ENCODE peak calls at places on chromosomes 12 and 14, in four cellular contexts. One of them, this sample, is unnamed.

GRCh38 chr14:86654558-86655184 is 1124.7 kb downstream of the FLRT2 start:
- DNase-seq in ovary: no peak
- DNase-seq in adrenal gland: peak; percentile 76
- DNase-seq in PC-3: peak; percentile 55
- DNase-seq in this sample: peak; percentile 0

GRCh38 chr14:104149617-104150141 is 11.3 kb downstream of the KIF26A start:
- DNase-seq in ovary: no peak
- DNase-seq in adrenal gland: peak; percentile 56
- DNase-seq in PC-3: no peak
- DNase-seq in this sample: no peak

GRCh38 chr14:104383931-104384775 is 195.4 kb upstream of the C14orf180 start:
- DNase-seq in ovary: peak; percentile 26
- DNase-seq in adrenal gland: no peak
- DNase-seq in PC-3: no peak
- DNase-seq in this sample: no peak

GRCh38 chr12:106773286-106773685 is 1.2 kb upstream of the RIC8B start:
- DNase-seq in ovary: peak; percentile 35
- DNase-seq in adrenal gland: no peak
- DNase-seq in PC-3: no peak
- DNase-seq in this sample: no peak

GRCh38 chr12:107584523-107584922 is 101.1 kb upstream of the PWP1 start:
- DNase-seq in ovary: no peak
- DNase-seq in adrenal gland: no peak
- DNase-seq in PC-3: no peak
- DNase-seq in this sample: no peak

GRCh38 chr12:16605666-16606116 is 271 bp downstream of the LMO3 start:
- DNase-seq in ovary: no peak
- DNase-seq in adrenal gland: no peak
- DNase-seq in PC-3: peak; percentile 12
- DNase-seq in this sample: no peak

GRCh38 chr14:102121567-102121966 is 18.1 kb upstream of the WDR20 start:
- DNase-seq in ovary: no peak
- DNase-seq in adrenal gland: no peak
- DNase-seq in PC-3: no peak
- DNase-seq in this sample: no peak

GRCh38 chr12:5428332-5429221 is 3.3 kb upstream of the NTF3 start:
- DNase-seq in ovary: no peak
- DNase-seq in adrenal gland: no peak
- DNase-seq in PC-3: peak; percentile 6
- DNase-seq in this sample: peak; percentile 56

GRCh38 chr12:26113853-26114719 is 10.8 kb downstream of the BHLHE41 start:
- DNase-seq in ovary: peak; percentile 98
- DNase-seq in adrenal gland: peak; percentile 95
- DNase-seq in PC-3: peak; percentile 94
- DNase-seq in this sample: peak; percentile 98

DNA sequence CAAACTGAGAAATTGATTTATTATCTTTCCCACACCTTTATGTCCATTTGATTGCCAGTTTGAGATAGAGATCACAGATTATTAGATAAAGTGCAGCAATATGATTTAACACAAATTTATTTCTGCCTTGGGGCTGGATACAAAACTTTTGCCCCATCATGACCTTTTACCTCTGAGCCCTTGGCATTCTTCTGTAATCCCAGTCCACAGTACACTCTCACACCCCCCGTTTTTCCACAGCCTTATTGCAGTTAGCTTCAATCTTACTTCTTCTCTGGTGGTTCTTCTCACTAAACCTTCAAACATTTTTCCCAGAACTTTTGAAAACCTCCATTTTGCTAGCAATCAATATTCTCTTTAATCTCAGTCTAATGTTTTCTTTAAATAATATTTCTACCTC is 186.9 kb upstream of the PDE3A start:
- DNase-seq in ovary: no peak
- DNase-seq in adrenal gland: no peak
- DNase-seq in PC-3: no peak
- DNase-seq in this sample: no peak
- H3K27me3 ChIP-seq in ovary: no peaks in the 10 kb centered on the region
- H3K27me3 ChIP-seq in adrenal gland: no peaks in the 10 kb centered on the region
- H3K27me3 ChIP-seq in PC-3: no peaks in the 10 kb centered on the region
- H3K27me3 ChIP-seq in this sample: no peaks in the 10 kb centered on the region

GRCh38 chr12:49298160-49298559 is 3.2 kb downstream of the PRPH start:
- DNase-seq in ovary: no peak
- DNase-seq in adrenal gland: no peak
- DNase-seq in PC-3: peak; percentile 44
- DNase-seq in this sample: peak; percentile 46
- H3K27me3 ChIP-seq in ovary: peaks cover 5% of the 10 kb centered on the region
- H3K27me3 ChIP-seq in adrenal gland: peaks cover 39% of the 10 kb centered on the region
- H3K27me3 ChIP-seq in PC-3: no peaks in the 10 kb centered on the region
- H3K27me3 ChIP-seq in this sample: peaks cover 9% of the 10 kb centered on the region

GRCh38 chr14:85527006-85527405 is 2.9 kb upstream of the FLRT2 start:
- DNase-seq in ovary: no peak
- DNase-seq in adrenal gland: no peak
- DNase-seq in PC-3: peak; percentile 15
- DNase-seq in this sample: no peak

GRCh38 chr14:85529803-85530574 is at the start of gene FLRT2:
- DNase-seq in ovary: peak; percentile 81
- DNase-seq in adrenal gland: peak; percentile 54
- DNase-seq in PC-3: no peak
- DNase-seq in this sample: no peak

GRCh38 chr14:85527458-85527857 is 2.5 kb upstream of the FLRT2 start:
- DNase-seq in ovary: no peak
- DNase-seq in adrenal gland: no peak
- DNase-seq in PC-3: peak; percentile 37
- DNase-seq in this sample: no peak

GRCh38 chr14:85528882-85529585 is 910 bp upstream of the FLRT2 start:
- DNase-seq in ovary: peak; percentile 29
- DNase-seq in adrenal gland: no peak
- DNase-seq in PC-3: peak; percentile 29
- DNase-seq in this sample: no peak

DNA sequence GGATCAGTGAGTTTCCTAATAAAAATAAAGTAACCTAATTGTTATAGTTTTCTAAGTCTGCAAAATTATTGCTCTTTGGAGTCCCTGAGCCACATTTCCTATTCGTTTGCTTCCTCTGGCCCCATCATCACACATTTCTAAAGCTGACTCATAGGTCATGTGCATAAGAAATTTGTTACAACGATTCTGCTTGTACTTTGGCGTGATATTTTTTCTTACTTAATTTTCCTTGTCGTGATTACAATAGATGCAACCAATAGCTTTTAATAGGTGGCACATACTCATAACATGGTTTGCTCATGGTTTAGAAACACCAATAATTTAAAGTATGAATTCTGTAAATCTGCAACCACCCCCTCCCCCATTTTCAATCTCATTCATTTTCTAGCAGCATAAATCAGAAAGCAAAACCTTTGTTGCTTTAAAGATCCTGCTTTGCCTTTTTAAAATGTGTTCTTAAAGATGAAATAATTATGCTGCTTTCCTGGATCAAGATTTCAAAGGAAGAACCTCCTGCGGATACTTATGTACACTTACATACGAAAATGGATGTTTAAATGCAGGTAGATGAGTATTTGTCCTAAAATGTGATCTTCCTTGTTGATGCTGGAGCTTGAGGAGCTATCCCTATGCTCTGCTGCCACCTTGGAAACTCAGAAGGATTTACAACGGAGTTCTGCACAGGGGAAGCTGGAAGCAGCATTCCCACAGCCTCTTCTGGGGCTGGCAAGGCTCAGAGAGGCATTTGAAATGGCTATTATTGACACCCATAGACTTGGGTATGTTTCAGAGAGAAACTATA is 1.7 kb upstream of the FLRT2 start:
- DNase-seq in ovary: peak; percentile 31
- DNase-seq in adrenal gland: peak; percentile 50
- DNase-seq in PC-3: peak; percentile 50
- DNase-seq in this sample: no peak
- H3K27me3 ChIP-seq in ovary: no peaks in the 10 kb centered on the region
- H3K27me3 ChIP-seq in adrenal gland: peaks cover 5% of the 10 kb centered on the region
- H3K27me3 ChIP-seq in PC-3: peaks cover 3% of the 10 kb centered on the region
- H3K27me3 ChIP-seq in this sample: peaks cover 3% of the 10 kb centered on the region

GRCh38 chr12:57476993-57477709 is 2.5 kb downstream of the ARHGAP9 start:
- DNase-seq in ovary: no peak
- DNase-seq in adrenal gland: no peak
- DNase-seq in PC-3: no peak
- DNase-seq in this sample: no peak
- H3K27me3 ChIP-seq in ovary: no peaks in the 10 kb centered on the region
- H3K27me3 ChIP-seq in adrenal gland: peaks cover 26% of the 10 kb centered on the region
- H3K27me3 ChIP-seq in PC-3: peaks cover 47% of the 10 kb centered on the region
- H3K27me3 ChIP-seq in this sample: no peaks in the 10 kb centered on the region

DNA sequence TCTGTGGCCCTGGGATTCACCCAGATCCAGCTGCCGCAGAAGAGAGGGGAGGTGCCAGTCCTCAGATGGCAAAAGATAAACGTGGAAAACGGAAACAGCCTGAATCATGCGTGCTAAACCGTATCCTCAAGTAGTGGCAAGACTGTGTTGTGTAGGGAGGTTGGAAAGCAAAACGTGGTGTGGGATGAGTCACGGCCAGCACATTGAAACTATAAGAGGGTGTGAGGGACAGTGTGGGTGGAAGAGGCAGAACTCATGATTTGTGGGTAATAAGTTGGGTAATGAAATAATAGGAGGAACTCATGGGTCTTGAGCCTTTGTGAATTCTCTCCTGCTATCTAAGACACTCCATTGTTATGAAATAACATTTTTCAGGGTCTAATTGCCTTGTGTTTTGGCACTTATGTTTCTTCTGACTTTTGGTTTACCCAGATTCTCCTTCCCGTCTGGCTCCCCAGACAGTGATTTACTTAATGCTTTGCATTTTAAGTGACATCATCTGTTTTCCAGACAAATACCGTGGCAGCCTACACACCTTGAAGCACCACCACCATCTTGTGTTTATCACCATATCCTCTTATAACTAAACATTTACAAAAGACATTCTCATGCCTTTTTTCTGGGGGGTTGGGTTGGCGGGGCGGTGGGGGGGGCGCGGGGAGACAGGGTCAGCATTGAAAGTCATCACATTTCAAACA is 62.3 kb upstream of the PTCSC3 start:
- DNase-seq in ovary: no peak
- DNase-seq in adrenal gland: no peak
- DNase-seq in PC-3: peak; percentile 73
- DNase-seq in this sample: no peak
- H3K27me3 ChIP-seq in ovary: no peaks in the 10 kb centered on the region
- H3K27me3 ChIP-seq in adrenal gland: no peaks in the 10 kb centered on the region
- H3K27me3 ChIP-seq in PC-3: peaks cover 16% of the 10 kb centered on the region
- H3K27me3 ChIP-seq in this sample: no peaks in the 10 kb centered on the region

This sample was measured in small intestine.